ENCODE peak calls at places on chromosomes 4 and X, in five cellular contexts. I is HepG2, X is A549, Q is endothelial cell of umbilical vein, U is K562. K is an unnamed sample.

GRCh38 chr4:42655921-42656735 is 777 bp downstream of the ATP8A1 start:
- DNase-seq in U (no peak), X (peak; percentile 3), I (peak; percentile 1), Q (peak; percentile 36), K (peak; percentile 72)

GRCh38 chrX:21875013-21875412 is 19.2 kb downstream of the YY2 start:
- DNase-seq in I (no peak), Q (no peak), X (no peak), U (no peak), K (no peak)

GRCh38 chr4:67770422-67770821 is 16.2 kb upstream of the GNRHR start:
- DNase-seq in X (no peak), U (no peak), Q (no peak), I (no peak), K (no peak)

GRCh38 chr4:127134490-127134889 is 498.3 kb upstream of the INTU start:
- DNase-seq in Q (no peak), X (no peak), U (no peak), I (no peak), K (no peak)

GRCh38 chr4:3729188-3729884 is 36.8 kb upstream of the ADRA2C start:
- DNase-seq in Q (no peak), X (no peak), I (no peak), U (no peak), K (no peak)

GRCh38 chr4:55396305-55397023 is 707 bp downstream of the TMEM165 start:
- DNase-seq in I (peak; percentile 31), X (peak; percentile 25), U (peak; percentile 58), Q (peak; percentile 43), K (peak; percentile 71)

GRCh38 chrX:84248226-84248625 is 60.2 kb upstream of the RPS6KA6 start:
- DNase-seq in X (no peak), U (no peak), I (no peak), Q (no peak), K (no peak)

GRCh38 chr4:85084371-85085170 is 118.1 kb upstream of the WDFY3 start:
- DNase-seq in Q (peak; percentile 67), U (peak; percentile 12), X (peak; percentile 2), I (peak; percentile 60), K (peak; percentile 66)

GRCh38 chrX:73647212-73647611 is 84.2 kb downstream of the CHIC1 start:
- DNase-seq in U (no peak), I (no peak), X (no peak), Q (no peak), K (no peak)

GRCh38 chr4:139142097-139142496 is 34.9 kb downstream of the ELF2 start:
- DNase-seq in U (no peak), X (no peak), I (no peak), Q (no peak), K (no peak)

GRCh38 chr4:79913581-79913980 is 159.4 kb downstream of the ANTXR2 start:
- DNase-seq in X (no peak), Q (no peak), I (no peak), U (no peak), K (peak; percentile 77)

GRCh38 chr4:3368334-3368733 is 73.4 kb upstream of the HGFAC start:
- DNase-seq in Q (no peak), X (no peak), U (no peak), I (no peak), K (peak; percentile 3)

GRCh38 chr4:87007345-87008181 is 72.8 kb downstream of the AFF1 start:
- DNase-seq in Q (peak; percentile 71), X (no peak), I (no peak), U (peak; percentile 68), K (peak; percentile 68)

GRCh38 chr4:11549525-11549924 is 120.8 kb upstream of the HS3ST1 start:
- DNase-seq in Q (no peak), X (no peak), I (no peak), U (no peak), K (no peak)

GRCh38 chr4:53647547-53647946 is 56.3 kb upstream of the LNX1 start:
- DNase-seq in X (no peak), Q (no peak), I (no peak), U (no peak), K (peak; percentile 38)

GRCh38 chr4:57763070-57763469 is 652.9 kb upstream of the IGFBP7 start:
- DNase-seq in X (no peak), Q (no peak), U (peak; percentile 3), I (no peak), K (peak; percentile 37)

GRCh38 chr4:151315212-151315886 is 10.1 kb downstream of the SH3D19 start:
- DNase-seq in Q (peak; percentile 64), I (peak; percentile 18), X (no peak), U (no peak), K (no peak)

GRCh38 chrX:15854080-15854655 is 445 bp downstream of the AP1S2 start:
- DNase-seq in I (peak; percentile 24), X (peak; percentile 22), Q (no peak), U (peak; percentile 66), K (peak; percentile 49)

GRCh38 chrX:150310417-150310816 is 52.7 kb upstream of the MAMLD1 start:
- DNase-seq in I (no peak), Q (no peak), X (no peak), U (no peak), K (no peak)

GRCh38 chr4:171719691-171720090 is 93.5 kb upstream of the GALNTL6 start:
- DNase-seq in Q (no peak), I (no peak), U (no peak), X (no peak), K (no peak)

GRCh38 chrX:22666441-22666840 is 333.3 kb upstream of the DDX53 start:
- DNase-seq in I (peak; percentile 12), X (no peak), Q (peak; percentile 14), U (peak; percentile 7), K (peak; percentile 65)

GRCh38 chrX:70030242-70030823 is 19.4 kb downstream of the AWAT2 start:
- DNase-seq in I (peak; percentile 7), X (peak; percentile 51), U (peak; percentile 47), Q (peak; percentile 49), K (peak; percentile 62)

GRCh38 chr4:52573551-52573950 is 85.5 kb downstream of the USP46 start:
- DNase-seq in X (no peak), I (no peak), Q (no peak), U (no peak), K (no peak)

GRCh38 chr4:20464381-20464780 is 212.7 kb downstream of the SLIT2 start:
- DNase-seq in U (no peak), Q (peak; percentile 23), I (no peak), X (no peak), K (no peak)

GRCh38 chr4:5050520-5050955 is 742 bp upstream of the STK32B start:
- DNase-seq in I (peak; percentile 46), X (peak; percentile 86), U (peak; percentile 77), Q (peak; percentile 69), K (peak; percentile 91)

GRCh38 chr4:39635023-39635422 is 3.6 kb downstream of the SMIM14 start:
- DNase-seq in Q (no peak), X (no peak), U (no peak), I (no peak), K (no peak)

GRCh38 chrX:9532349-9532748 is 67.5 kb downstream of the TBL1X start:
- DNase-seq in X (no peak), U (no peak), I (no peak), Q (no peak), K (no peak)

GRCh38 chr4:168925789-168926490 is 84.1 kb downstream of the CBR4 start:
- DNase-seq in I (no peak), X (no peak), U (no peak), Q (no peak), K (no peak)

GRCh38 chr4:168924648-168925047 is 85.4 kb downstream of the CBR4 start:
- DNase-seq in Q (no peak), X (no peak), I (no peak), U (no peak), K (no peak)

GRCh38 chr4:168920438-168921081 is 89.5 kb downstream of the CBR4 start:
- DNase-seq in X (no peak), I (no peak), U (no peak), Q (no peak), K (no peak)

GRCh38 chr4:168919706-168920324 is 90.2 kb downstream of the CBR4 start:
- DNase-seq in Q (no peak), X (no peak), U (no peak), I (peak; percentile 63), K (no peak)

GRCh38 chr4:168923526-168924194 is 86.4 kb downstream of the CBR4 start:
- DNase-seq in I (peak; percentile 62), U (peak; percentile 58), X (peak; percentile 55), Q (peak; percentile 67), K (peak; percentile 77)
- TF ChIP-seq CTCF in I (peak; percentile 89), U (peak; percentile 72), X (peak; percentile 70), Q (peak; percentile 66), K (peak; percentile 66)

GRCh38 chr4:110195561-110196205 is 2.7 kb downstream of the ELOVL6 start:
- DNase-seq in Q (peak; percentile 3), I (no peak), U (no peak), X (peak; percentile 7), K (peak; percentile 30)

GRCh38 chr4:110197421-110198398 is 705 bp downstream of the ELOVL6 start:
- DNase-seq in I (no peak), U (peak; percentile 44), X (peak; percentile 16), Q (peak; percentile 59), K (peak; percentile 68)

GRCh38 chr4:110196871-110197420 is 1.5 kb downstream of the ELOVL6 start:
- DNase-seq in X (peak; percentile 31), I (no peak), U (peak; percentile 44), Q (peak; percentile 55), K (peak; percentile 75)

GRCh38 chr4:110196206-110196870 is 2.1 kb downstream of the ELOVL6 start:
- DNase-seq in Q (peak; percentile 55), U (peak; percentile 72), X (peak; percentile 6), I (peak; percentile 41), K (peak; percentile 83)

GRCh38 chr4:110193822-110194761 is 4.3 kb downstream of the ELOVL6 start:
- DNase-seq in X (peak; percentile 68), U (peak; percentile 94), I (peak; percentile 74), Q (peak; percentile 95), K (peak; percentile 91)
- TF ChIP-seq MYC in X (no peak), U (no peak), I (no peak), Q (no peak), K (no peak)

DNA sequence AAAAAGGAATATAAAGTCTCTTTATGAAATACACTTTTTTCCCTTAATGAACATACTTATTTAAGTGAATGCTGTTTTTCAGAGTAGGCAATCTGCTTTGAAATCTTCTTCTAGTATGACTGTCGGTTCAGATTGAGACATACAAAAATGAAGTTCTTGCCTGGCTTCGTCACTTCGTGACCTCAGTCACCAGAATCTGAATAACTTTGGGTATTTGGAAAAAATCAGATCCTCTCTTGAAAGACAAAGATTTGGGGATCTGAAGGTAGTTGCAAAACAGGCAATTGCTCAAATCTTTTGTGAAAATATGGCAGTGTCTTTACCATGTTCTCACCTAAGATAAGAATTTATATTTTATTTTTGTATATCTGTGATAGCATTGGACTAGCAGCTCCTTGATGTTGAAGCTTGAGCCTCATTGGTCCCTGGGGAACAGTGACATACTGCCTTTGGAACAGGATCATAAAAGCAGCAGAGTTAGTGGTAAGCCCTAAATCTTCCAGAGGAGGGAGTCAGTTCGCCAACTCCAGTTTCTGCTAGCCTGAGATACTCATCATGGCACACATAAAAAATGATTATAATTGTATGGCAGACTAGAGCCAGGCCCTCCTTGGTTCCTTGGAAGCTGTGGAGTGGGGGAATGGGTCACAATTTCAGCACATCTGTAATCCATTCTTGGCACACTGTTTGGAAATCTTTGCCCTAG is 4.9 kb downstream of the ARFIP1 start:
- DNase-seq in Q (no peak), U (peak; percentile 19), I (peak; percentile 5), X (peak; percentile 11), K (peak; percentile 70)
- TF ChIP-seq CTCF in Q (no peak), U (no peak), I (no peak), X (no peak), K (no peak)

DNA sequence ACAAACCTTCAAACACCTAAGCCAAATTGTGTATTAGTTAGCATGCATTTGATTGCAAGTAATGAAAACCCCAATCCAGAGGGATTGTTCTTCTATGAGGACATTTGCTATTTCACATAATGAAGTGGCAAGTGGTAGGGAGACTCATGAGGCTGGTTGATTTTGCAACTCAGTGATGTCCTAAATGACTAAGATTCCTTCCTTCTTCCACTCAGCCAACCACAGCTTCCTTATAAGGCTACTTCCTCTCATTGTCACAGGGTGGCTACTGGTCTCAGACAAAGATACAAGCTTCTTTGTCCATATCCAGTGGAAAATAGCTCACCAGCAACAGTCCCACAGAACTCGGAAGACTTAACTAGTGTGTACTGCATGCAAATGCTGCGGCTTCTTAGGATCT is 5.3 kb upstream of the OTC start:
- DNase-seq in I (no peak), Q (peak; percentile 75), X (no peak), U (no peak), K (peak; percentile 86)
- TF ChIP-seq MYC in I (no peak), Q (no peak), X (no peak), U (no peak), K (no peak)